ENCODE peak calls at places on chromosomes 7 and 10, in five cellular contexts. One of them, this sample, is unnamed. For H3K27me3, the result is how much of the 10 kb centered on the place peaks cover.

GRCh38 chr7:130867039-130867438 is 133.0 kb upstream of the KLF14 start:
- DNase-seq in esophagus squamous epithelium: no peak
- DNase-seq in transverse colon: no peak
- DNase-seq in uterus: no peak
- DNase-seq in heart left ventricle: no peak
- DNase-seq in this sample: no peak

GRCh38 chr10:87861566-87861952 is 1.8 kb downstream of the KLLN start:
- DNase-seq in heart left ventricle: peak
- DNase-seq in esophagus squamous epithelium: no peak
- DNase-seq in transverse colon: peak
- DNase-seq in uterus: peak
- DNase-seq in this sample: peak

GRCh38 chr7:45292481-45292880 is 134.9 kb downstream of the RAMP3 start:
- DNase-seq in transverse colon: no peak
- DNase-seq in uterus: no peak
- DNase-seq in heart left ventricle: peak
- DNase-seq in esophagus squamous epithelium: no peak
- DNase-seq in this sample: no peak

GRCh38 chr10:131556061-131556896 is 244.8 kb upstream of the TCERG1L start:
- DNase-seq in uterus: no peak
- DNase-seq in esophagus squamous epithelium: no peak
- DNase-seq in transverse colon: no peak
- DNase-seq in heart left ventricle: no peak
- DNase-seq in this sample: no peak

GRCh38 chr10:11145498-11145855 is 127.8 kb downstream of the CELF2 start:
- DNase-seq in esophagus squamous epithelium: no peak
- DNase-seq in heart left ventricle: peak
- DNase-seq in transverse colon: peak
- DNase-seq in uterus: no peak
- DNase-seq in this sample: no peak

GRCh38 chr7:55366461-55367138 is 1.5 kb downstream of the LANCL2 start:
- DNase-seq in uterus: no peak
- DNase-seq in transverse colon: no peak
- DNase-seq in esophagus squamous epithelium: no peak
- DNase-seq in heart left ventricle: no peak
- DNase-seq in this sample: peak

GRCh38 chr10:86077871-86078638 is 288.5 kb downstream of the GRID1 start:
- DNase-seq in esophagus squamous epithelium: no peak
- DNase-seq in transverse colon: no peak
- DNase-seq in heart left ventricle: no peak
- DNase-seq in uterus: no peak
- DNase-seq in this sample: no peak

GRCh38 chr10:29753283-29753682 is 118.5 kb upstream of the SVIL start:
- DNase-seq in uterus: no peak
- DNase-seq in transverse colon: no peak
- DNase-seq in esophagus squamous epithelium: no peak
- DNase-seq in heart left ventricle: no peak
- DNase-seq in this sample: no peak

GRCh38 chr10:62025134-62025794 is 123.8 kb downstream of the ARID5B start:
- DNase-seq in uterus: no peak
- DNase-seq in esophagus squamous epithelium: no peak
- DNase-seq in heart left ventricle: no peak
- DNase-seq in transverse colon: no peak
- DNase-seq in this sample: no peak

GRCh38 chr7:117873056-117873932 is at the start of gene CTTNBP2:
- DNase-seq in uterus: peak
- DNase-seq in esophagus squamous epithelium: no peak
- DNase-seq in transverse colon: peak
- DNase-seq in heart left ventricle: peak
- DNase-seq in this sample: peak

GRCh38 chr10:46286991-46287693 is at the start of gene ANTXRL:
- DNase-seq in transverse colon: peak
- DNase-seq in uterus: peak
- DNase-seq in heart left ventricle: no peak
- DNase-seq in esophagus squamous epithelium: no peak
- DNase-seq in this sample: no peak

GRCh38 chr7:116363637-116364432 is 135.7 kb upstream of the CAV2 start:
- DNase-seq in transverse colon: no peak
- DNase-seq in uterus: no peak
- DNase-seq in heart left ventricle: no peak
- DNase-seq in esophagus squamous epithelium: no peak
- DNase-seq in this sample: no peak

GRCh38 chr10:13160934-13161266 is 458 bp upstream of the MCM10 start:
- DNase-seq in uterus: no peak
- DNase-seq in heart left ventricle: no peak
- DNase-seq in esophagus squamous epithelium: no peak
- DNase-seq in transverse colon: no peak
- DNase-seq in this sample: no peak

GRCh38 chr7:96310106-96310505 is 11.8 kb downstream of the SLC25A13 start:
- DNase-seq in heart left ventricle: no peak
- DNase-seq in esophagus squamous epithelium: no peak
- DNase-seq in uterus: peak
- DNase-seq in transverse colon: no peak
- DNase-seq in this sample: no peak
- H3K27me3 ChIP-seq in heart left ventricle: under half
- H3K27me3 ChIP-seq in esophagus squamous epithelium: under half
- H3K27me3 ChIP-seq in uterus: under half
- H3K27me3 ChIP-seq in transverse colon: under half
- H3K27me3 ChIP-seq in this sample: under half

GRCh38 chr7:73844848-73845460 is 2.6 kb upstream of the METTL27 start:
- DNase-seq in esophagus squamous epithelium: no peak
- DNase-seq in heart left ventricle: no peak
- DNase-seq in transverse colon: no peak
- DNase-seq in uterus: peak
- DNase-seq in this sample: no peak
- TF ChIP-seq POLR2A in esophagus squamous epithelium: no peak
- TF ChIP-seq POLR2A in heart left ventricle: no peak
- TF ChIP-seq POLR2A in transverse colon: no peak
- TF ChIP-seq POLR2A in uterus: no peak
- TF ChIP-seq POLR2A in this sample: no peak

DNA sequence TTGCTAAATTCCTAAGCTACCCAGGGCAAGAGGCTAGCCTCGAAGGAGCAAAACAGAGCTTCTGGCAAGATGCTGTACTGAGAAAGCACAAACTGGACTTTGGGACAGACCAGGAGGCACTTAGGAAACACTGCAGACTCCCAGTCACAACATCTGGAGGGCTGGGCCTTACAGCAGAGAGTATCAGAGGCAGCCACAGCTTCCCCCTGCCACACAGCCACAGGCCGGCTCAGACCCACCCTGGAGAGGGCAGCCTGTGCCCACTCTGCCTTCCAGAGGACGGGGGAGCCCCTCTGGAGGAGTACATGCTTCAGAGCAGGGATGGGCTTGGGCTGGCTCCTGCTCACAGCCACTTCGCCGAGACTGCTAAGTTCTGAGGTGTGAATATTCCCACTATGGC is 17.4 kb downstream of the ESYT2 start:
- DNase-seq in esophagus squamous epithelium: no peak
- DNase-seq in transverse colon: no peak
- DNase-seq in uterus: no peak
- DNase-seq in heart left ventricle: no peak
- DNase-seq in this sample: no peak
- H3K4me3 ChIP-seq in esophagus squamous epithelium: no peak
- H3K4me3 ChIP-seq in transverse colon: no peak
- H3K4me3 ChIP-seq in uterus: no peak
- H3K4me3 ChIP-seq in heart left ventricle: no peak
- H3K4me3 ChIP-seq in this sample: no peak

GRCh38 chr10:23171232-23171876 is 20.8 kb upstream of the PTF1A start:
- DNase-seq in esophagus squamous epithelium: no peak
- DNase-seq in uterus: no peak
- DNase-seq in heart left ventricle: no peak
- DNase-seq in transverse colon: no peak
- DNase-seq in this sample: peak

GRCh38 chr10:23173549-23174074 is 18.5 kb upstream of the PTF1A start:
- DNase-seq in esophagus squamous epithelium: no peak
- DNase-seq in heart left ventricle: no peak
- DNase-seq in transverse colon: no peak
- DNase-seq in uterus: no peak
- DNase-seq in this sample: no peak

GRCh38 chr10:23174075-23174973 is 17.8 kb upstream of the PTF1A start:
- DNase-seq in heart left ventricle: no peak
- DNase-seq in transverse colon: no peak
- DNase-seq in uterus: no peak
- DNase-seq in esophagus squamous epithelium: no peak
- DNase-seq in this sample: no peak

GRCh38 chr10:23172846-23173548 is 19.1 kb upstream of the PTF1A start:
- DNase-seq in uterus: no peak
- DNase-seq in esophagus squamous epithelium: no peak
- DNase-seq in transverse colon: no peak
- DNase-seq in heart left ventricle: no peak
- DNase-seq in this sample: no peak

DNA sequence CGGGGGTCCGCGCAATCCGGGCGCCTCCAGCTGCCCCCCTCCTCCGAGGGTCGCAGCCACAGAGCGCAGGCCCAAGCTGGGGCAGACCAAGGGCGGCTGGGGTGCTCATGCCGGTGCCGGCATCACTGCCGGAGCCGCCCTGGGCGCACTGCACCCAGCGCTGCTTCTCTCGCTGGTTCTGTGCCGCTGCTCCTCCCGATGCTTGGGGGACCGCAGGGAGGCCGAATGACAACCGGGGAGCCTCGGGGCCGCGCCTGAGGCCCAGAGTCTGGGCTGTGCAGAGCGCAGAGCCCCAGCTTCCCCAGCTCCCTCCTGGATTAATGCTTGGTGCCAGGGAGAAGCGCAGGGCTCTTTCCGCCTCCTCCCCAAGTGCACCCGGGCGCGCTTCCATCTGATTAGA is 19.7 kb upstream of the PTF1A start:
- DNase-seq in esophagus squamous epithelium: no peak
- DNase-seq in uterus: no peak
- DNase-seq in heart left ventricle: no peak
- DNase-seq in transverse colon: no peak
- DNase-seq in this sample: no peak
- H3K27me3 ChIP-seq in esophagus squamous epithelium: under half
- H3K27me3 ChIP-seq in uterus: under half
- H3K27me3 ChIP-seq in heart left ventricle: under half
- H3K27me3 ChIP-seq in transverse colon: half or more
- H3K27me3 ChIP-seq in this sample: under half

GRCh38 chr7:51066405-51066882 is 250.2 kb downstream of the COBL start:
- DNase-seq in transverse colon: no peak
- DNase-seq in esophagus squamous epithelium: no peak
- DNase-seq in uterus: no peak
- DNase-seq in heart left ventricle: no peak
- DNase-seq in this sample: no peak

GRCh38 chr7:51067757-51068156 is 248.9 kb downstream of the COBL start:
- DNase-seq in transverse colon: peak
- DNase-seq in esophagus squamous epithelium: no peak
- DNase-seq in heart left ventricle: peak
- DNase-seq in uterus: peak
- DNase-seq in this sample: peak

GRCh38 chr7:51064688-51065087 is 251.9 kb downstream of the COBL start:
- DNase-seq in uterus: no peak
- DNase-seq in heart left ventricle: no peak
- DNase-seq in esophagus squamous epithelium: no peak
- DNase-seq in transverse colon: no peak
- DNase-seq in this sample: no peak

GRCh38 chr7:51068401-51068800 is 248.2 kb downstream of the COBL start:
- DNase-seq in heart left ventricle: no peak
- DNase-seq in uterus: no peak
- DNase-seq in esophagus squamous epithelium: no peak
- DNase-seq in transverse colon: no peak
- DNase-seq in this sample: no peak

GRCh38 chr7:51065766-51066165 is 250.8 kb downstream of the COBL start:
- DNase-seq in esophagus squamous epithelium: no peak
- DNase-seq in transverse colon: no peak
- DNase-seq in uterus: no peak
- DNase-seq in heart left ventricle: no peak
- DNase-seq in this sample: no peak
- TF ChIP-seq POLR2A in esophagus squamous epithelium: no peak
- TF ChIP-seq POLR2A in transverse colon: no peak
- TF ChIP-seq POLR2A in uterus: no peak
- TF ChIP-seq POLR2A in heart left ventricle: no peak
- TF ChIP-seq POLR2A in this sample: no peak